ENCODE peak calls at places on chromosomes 1 and 21, in ten cellular contexts. R, V, E, B, Q, I, O, S, X and T are unnamed samples.

GRCh38 chr1:221840511-221841243 is 98.8 kb upstream of the DUSP10 start:
- DNase-seq in R (no peak), V (no peak), E (no peak), B (peak), Q (no peak), I (no peak), O (peak), S (no peak), X (peak), T (no peak)

GRCh38 chr21:35138665-35139381 is 89.7 kb upstream of the RUNX1 start:
- DNase-seq in R (no peak), V (no peak), E (no peak), B (no peak), Q (no peak), I (no peak), O (peak), S (no peak), X (no peak), T (no peak)

GRCh38 chr1:1092890-1093609 is 18.9 kb upstream of the RNF223 start:
- DNase-seq in R (no peak), V (peak), E (no peak), B (no peak), Q (peak), I (no peak), O (no peak), S (no peak), X (no peak), T (no peak)

GRCh38 chr1:232613752-232614381 is 16.1 kb downstream of the SIPA1L2 start:
- DNase-seq in R (no peak), V (no peak), E (no peak), B (no peak), Q (no peak), I (no peak), O (peak), S (no peak), X (no peak), T (no peak)

GRCh38 chr1:155044812-155045690 is 6.1 kb upstream of the ADAM15 start:
- DNase-seq in R (no peak), V (peak), E (peak), B (peak), Q (peak), I (peak), O (peak), S (peak), X (peak), T (peak)

GRCh38 chr1:117142200-117142599 is 20.7 kb upstream of the TRIM45 start:
- DNase-seq in R (no peak), V (no peak), E (no peak), B (no peak), Q (no peak), I (no peak), O (no peak), S (no peak), X (no peak), T (no peak)

GRCh38 chr21:42406846-42407245 is 3.1 kb downstream of the UBASH3A start:
- DNase-seq in R (no peak), V (no peak), E (no peak), B (no peak), Q (no peak), I (no peak), O (no peak), S (no peak), X (no peak), T (no peak)

GRCh38 chr1:178344513-178345077 is 152.2 kb downstream of the CLEC20A start:
- DNase-seq in R (no peak), V (no peak), E (no peak), B (no peak), Q (no peak), I (no peak), O (peak), S (no peak), X (no peak), T (no peak)

GRCh38 chr1:14923400-14924011 is 230.0 kb upstream of the TMEM51 start:
- DNase-seq in R (no peak), V (no peak), E (no peak), B (no peak), Q (no peak), I (no peak), O (no peak), S (no peak), X (no peak), T (no peak)

GRCh38 chr21:31482460-31482859 is 138.4 kb upstream of the TIAM1 start:
- DNase-seq in R (no peak), V (no peak), E (no peak), B (no peak), Q (no peak), I (no peak), O (no peak), S (no peak), X (no peak), T (no peak)

GRCh38 chr1:113169591-113169990 is 96.6 kb downstream of the LRIG2 start:
- DNase-seq in R (no peak), V (no peak), E (no peak), B (no peak), Q (no peak), I (no peak), O (no peak), S (no peak), X (no peak), T (no peak)

GRCh38 chr1:214636436-214636835 is 33.4 kb downstream of the CENPF start:
- DNase-seq in R (no peak), V (no peak), E (no peak), B (no peak), Q (no peak), I (no peak), O (no peak), S (no peak), X (no peak), T (no peak)

GRCh38 chr1:214638474-214638807 is 35.4 kb downstream of the CENPF start:
- DNase-seq in R (no peak), V (no peak), E (no peak), B (no peak), Q (no peak), I (no peak), O (no peak), S (no peak), X (no peak), T (no peak)

GRCh38 chr1:214637722-214638473 is 34.9 kb downstream of the CENPF start:
- DNase-seq in R (no peak), V (peak), E (no peak), B (no peak), Q (no peak), I (no peak), O (peak), S (no peak), X (no peak), T (no peak)

GRCh38 chr1:214638997-214639396 is 36.0 kb downstream of the CENPF start:
- DNase-seq in R (no peak), V (no peak), E (no peak), B (no peak), Q (no peak), I (no peak), O (no peak), S (no peak), X (no peak), T (no peak)

GRCh38 chr1:214637125-214637524 is 34.1 kb downstream of the CENPF start:
- DNase-seq in R (no peak), V (no peak), E (no peak), B (no peak), Q (no peak), I (no peak), O (no peak), S (no peak), X (no peak), T (no peak)
- H3K27ac ChIP-seq in R (no peak), V (no peak), E (no peak), B (no peak), Q (no peak), I (no peak), O (no peak), S (no peak), X (no peak), T (no peak)

DNA sequence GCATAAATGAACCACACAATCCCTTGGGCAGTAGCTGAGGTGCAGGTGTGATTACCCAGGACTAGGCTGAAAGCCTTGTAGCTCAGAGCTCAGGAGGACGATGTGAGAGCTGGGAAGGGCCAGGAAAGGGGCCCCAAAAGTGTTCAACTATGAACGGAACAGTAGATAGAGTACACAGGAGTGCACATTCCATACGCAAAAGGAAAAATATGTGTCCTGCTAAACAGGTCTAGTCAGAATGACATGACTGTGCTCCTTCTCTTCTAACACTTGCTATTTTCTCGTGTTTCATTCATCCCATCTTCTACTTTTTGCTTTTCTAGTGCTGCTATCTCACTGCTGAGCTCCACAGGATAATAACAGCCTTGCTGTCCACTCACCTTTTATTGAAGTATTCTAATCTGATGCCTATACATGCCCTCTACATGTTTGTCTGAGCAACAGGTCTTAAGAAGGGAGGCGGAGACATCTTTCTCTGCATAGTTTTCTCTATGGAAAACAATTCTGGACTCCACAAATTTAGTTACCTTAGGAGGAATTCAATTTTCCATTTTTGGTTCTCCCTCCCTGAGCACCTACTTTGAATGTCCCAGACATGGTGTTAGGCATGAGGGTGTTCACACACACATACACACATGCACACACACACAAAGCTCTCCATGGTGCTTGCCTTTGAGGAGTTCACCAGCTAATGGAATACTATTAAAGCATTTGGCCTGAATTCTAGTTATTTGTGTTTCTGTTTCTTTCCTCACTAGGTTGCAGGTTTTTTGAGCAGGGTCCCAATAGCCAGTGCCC is 3.4 kb downstream of the S100A10 start:
- DNase-seq in R (no peak), V (no peak), E (no peak), B (no peak), Q (no peak), I (no peak), O (peak), S (no peak), X (no peak), T (no peak)
- H3K27ac ChIP-seq in R (peak), V (peak), E (peak), B (peak), Q (peak), I (no peak), O (no peak), S (peak), X (peak), T (peak)

DNA sequence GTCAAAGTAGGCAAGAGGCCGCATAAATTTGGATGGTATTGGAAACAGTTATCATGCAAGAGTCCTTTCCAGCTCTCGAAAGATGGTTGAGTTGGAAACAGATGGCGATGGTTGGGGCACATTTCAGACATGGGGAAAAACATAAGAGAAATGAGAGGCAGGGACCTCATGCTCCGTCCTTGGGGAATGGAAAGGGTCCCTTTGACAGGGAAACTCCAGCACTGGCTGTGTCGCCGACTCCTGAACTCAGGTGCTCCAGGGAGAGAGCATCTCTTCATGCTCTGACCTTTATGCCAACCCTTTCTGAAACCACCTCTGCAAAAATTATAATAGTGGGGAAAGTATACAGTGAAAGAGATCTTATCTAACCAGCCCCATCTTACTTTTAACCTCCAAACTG is 36.8 kb upstream of the COL6A2 start:
- DNase-seq in R (no peak), V (no peak), E (no peak), B (no peak), Q (peak), I (no peak), O (no peak), S (no peak), X (peak), T (no peak)
- H3K27ac ChIP-seq in R (no peak), V (peak), E (peak), B (peak), Q (peak), I (peak), O (no peak), S (peak), X (peak), T (peak)

DNA sequence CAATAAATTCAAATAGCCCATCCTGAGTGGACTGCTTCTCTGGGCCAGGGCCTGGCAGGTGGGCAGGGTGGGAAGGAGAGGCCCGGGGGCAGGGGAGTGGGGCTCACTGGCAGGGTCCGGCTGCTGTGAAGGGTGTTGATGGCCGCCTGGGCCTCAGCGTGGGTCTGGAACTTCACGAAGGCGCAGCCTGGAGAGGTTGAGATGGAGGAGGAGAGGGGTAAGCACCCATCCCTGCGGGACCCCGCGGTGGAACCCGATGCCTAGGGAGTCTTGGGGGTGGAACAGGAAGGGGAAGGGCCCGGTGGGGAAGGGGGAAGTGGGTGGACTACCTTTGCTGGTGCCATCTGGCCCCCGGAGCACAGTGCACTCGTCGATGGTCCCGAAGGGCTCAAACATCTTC is 7.7 kb downstream of the CELF3 start:
- DNase-seq in R (no peak), V (no peak), E (no peak), B (no peak), Q (no peak), I (no peak), O (no peak), S (peak), X (no peak), T (no peak)
- H3K27ac ChIP-seq in R (no peak), V (no peak), E (no peak), B (no peak), Q (no peak), I (no peak), O (no peak), S (no peak), X (no peak), T (no peak)

GRCh38 chr1:66367369-66367768 is 166.6 kb upstream of the SGIP1 start:
- DNase-seq in R (no peak), V (no peak), E (no peak), B (no peak), Q (no peak), I (no peak), O (no peak), S (no peak), X (no peak), T (no peak)

GRCh38 chr1:66364578-66365391 is 169.2 kb upstream of the SGIP1 start:
- DNase-seq in R (no peak), V (no peak), E (no peak), B (no peak), Q (no peak), I (no peak), O (no peak), S (no peak), X (no peak), T (no peak)

GRCh38 chr1:66368261-66368660 is 165.7 kb upstream of the SGIP1 start:
- DNase-seq in R (no peak), V (no peak), E (no peak), B (no peak), Q (no peak), I (no peak), O (no peak), S (no peak), X (no peak), T (no peak)

GRCh38 chr1:66366618-66367017 is 167.3 kb upstream of the SGIP1 start:
- DNase-seq in R (no peak), V (no peak), E (no peak), B (no peak), Q (no peak), I (no peak), O (no peak), S (no peak), X (no peak), T (no peak)

GRCh38 chr1:66365628-66366027 is 168.3 kb upstream of the SGIP1 start:
- DNase-seq in R (no peak), V (no peak), E (no peak), B (no peak), Q (no peak), I (no peak), O (no peak), S (no peak), X (no peak), T (no peak)
- H3K27ac ChIP-seq in R (no peak), V (no peak), E (no peak), B (no peak), Q (no peak), I (no peak), O (no peak), S (no peak), X (no peak), T (no peak)

DNA sequence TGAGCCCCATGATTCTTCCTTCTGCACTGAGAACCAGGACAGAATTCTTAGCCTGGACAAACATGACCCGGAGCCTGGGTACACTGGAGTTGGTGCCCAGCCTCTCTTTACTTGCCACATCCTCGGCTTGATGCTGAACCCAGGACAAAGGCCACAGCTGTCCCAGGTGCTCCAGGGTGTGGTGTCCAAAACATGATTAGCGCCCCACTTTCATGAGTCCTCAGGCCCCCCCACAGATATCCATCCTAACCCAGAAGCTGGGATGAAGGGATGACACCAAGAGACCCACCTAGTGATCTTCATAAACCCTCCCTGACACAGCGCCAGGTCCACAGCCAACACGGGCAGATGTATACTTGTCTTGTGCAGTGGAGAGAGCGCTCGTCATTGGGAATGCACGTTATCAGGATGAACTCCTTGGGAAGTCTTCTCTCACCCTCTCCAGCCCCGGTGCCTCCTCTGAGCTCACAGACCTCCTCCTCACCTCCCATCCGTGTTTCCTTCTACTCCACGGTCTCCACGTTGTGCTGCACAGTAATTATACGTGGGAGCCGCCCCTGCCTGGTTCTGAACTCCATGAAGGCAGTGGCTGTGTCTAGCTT is 3.6 kb downstream of the ABCA4 start:
- DNase-seq in R (no peak), V (no peak), E (no peak), B (no peak), Q (no peak), I (no peak), O (no peak), S (peak), X (no peak), T (no peak)
- H3K27ac ChIP-seq in R (no peak), V (no peak), E (no peak), B (peak), Q (no peak), I (no peak), O (no peak), S (no peak), X (no peak), T (no peak)

GRCh38 chr1:33381979-33382378 is 48.9 kb downstream of the PHC2 start:
- DNase-seq in R (no peak), V (no peak), E (no peak), B (no peak), Q (no peak), I (no peak), O (no peak), S (peak), X (no peak), T (no peak)
- H3K27ac ChIP-seq in R (no peak), V (no peak), E (peak), B (peak), Q (no peak), I (no peak), O (no peak), S (no peak), X (peak), T (no peak)